ENCODE peak calls at places on chromosomes 12 and 14, in eight cellular contexts. B, D, A, Z, R, G, M and K are unnamed samples.

GRCh38 chr14:75978249-75978731 is 3.5 kb downstream of the TGFB3 start:
- DNase-seq in B (no peak), D (no peak), A (no peak), Z (no peak), R (no peak), G (no peak), M (no peak), K (peak)

GRCh38 chr12:106897082-106897481 is 58.6 kb upstream of the TMEM263 start:
- DNase-seq in B (no peak), D (peak), A (no peak), Z (no peak), R (peak), G (no peak), M (peak), K (no peak)

GRCh38 chr12:47939009-47939601 is 24.3 kb upstream of the TMEM106C start:
- DNase-seq in B (peak), D (no peak), A (no peak), Z (no peak), R (no peak), G (no peak), M (no peak), K (no peak)

GRCh38 chr14:38080696-38081095 is 127.0 kb upstream of the SSTR1 start:
- DNase-seq in B (no peak), D (no peak), A (no peak), Z (no peak), R (no peak), G (no peak), M (no peak), K (no peak)

GRCh38 chr12:131260251-131260905 is 306.7 kb downstream of the ADGRD1 start:
- DNase-seq in B (no peak), D (no peak), A (no peak), Z (no peak), R (no peak), G (no peak), M (no peak), K (no peak)

GRCh38 chr12:7241404-7242005 is 52.0 kb downstream of the PEX5 start:
- DNase-seq in B (no peak), D (peak), A (no peak), Z (no peak), R (no peak), G (no peak), M (no peak), K (no peak)

GRCh38 chr12:56601503-56601902 is 28.6 kb downstream of the BAZ2A start:
- DNase-seq in B (peak), D (peak), A (no peak), Z (no peak), R (peak), G (peak), M (peak), K (peak)

GRCh38 chr12:52356031-52356761 is 11.1 kb downstream of the KRT85 start:
- DNase-seq in B (no peak), D (no peak), A (no peak), Z (no peak), R (no peak), G (no peak), M (no peak), K (no peak)

GRCh38 chr14:72948481-72949138 is 22.3 kb downstream of the DCAF4 start:
- DNase-seq in B (peak), D (peak), A (peak), Z (peak), R (peak), G (peak), M (peak), K (peak)

GRCh38 chr14:97266653-97267052 is 469.5 kb downstream of the VRK1 start:
- DNase-seq in B (no peak), D (no peak), A (no peak), Z (no peak), R (no peak), G (peak), M (peak), K (no peak)

GRCh38 chr14:99132821-99133562 is 139.0 kb downstream of the BCL11B start:
- DNase-seq in B (no peak), D (no peak), A (no peak), Z (no peak), R (no peak), G (no peak), M (no peak), K (no peak)

GRCh38 chr12:111426341-111427185 is 20.8 kb downstream of the SH2B3 start:
- DNase-seq in B (no peak), D (no peak), A (no peak), Z (no peak), R (peak), G (no peak), M (no peak), K (no peak)

GRCh38 chr12:109951751-109952150 is 44.4 kb downstream of the GIT2 start:
- DNase-seq in B (peak), D (no peak), A (no peak), Z (no peak), R (no peak), G (no peak), M (no peak), K (no peak)

GRCh38 chr12:69999561-69999960 is 174.5 kb downstream of the MYRFL start:
- DNase-seq in B (no peak), D (no peak), A (no peak), Z (peak), R (no peak), G (no peak), M (no peak), K (peak)

GRCh38 chr14:68011629-68012028 is 192.1 kb downstream of the RAD51B start:
- DNase-seq in B (no peak), D (no peak), A (no peak), Z (no peak), R (peak), G (no peak), M (no peak), K (no peak)

GRCh38 chr12:28209782-28210181 is 19.5 kb downstream of the CCDC91 start:
- DNase-seq in B (no peak), D (no peak), A (no peak), Z (no peak), R (no peak), G (peak), M (peak), K (peak)

GRCh38 chr12:64679487-64679983 is 69.2 kb downstream of the RASSF3 start:
- DNase-seq in B (no peak), D (peak), A (no peak), Z (no peak), R (peak), G (no peak), M (peak), K (no peak)

GRCh38 chr12:124696689-124697476 is 129.5 kb upstream of the NCOR2 start:
- DNase-seq in B (no peak), D (no peak), A (no peak), Z (no peak), R (no peak), G (no peak), M (no peak), K (no peak)

GRCh38 chr12:26379777-26380467 is 184.5 kb downstream of the SSPN start:
- DNase-seq in B (no peak), D (no peak), A (no peak), Z (no peak), R (no peak), G (no peak), M (no peak), K (no peak)

GRCh38 chr14:90567191-90567590 is 170.4 kb downstream of the CALM1 start:
- DNase-seq in B (no peak), D (no peak), A (no peak), Z (no peak), R (no peak), G (no peak), M (no peak), K (no peak)

GRCh38 chr12:56271031-56271430 is 4.3 kb downstream of the COQ10A start:
- DNase-seq in B (no peak), D (peak), A (no peak), Z (no peak), R (peak), G (peak), M (peak), K (peak)

GRCh38 chr14:26412421-26412820 is 185.4 kb downstream of the NOVA1 start:
- DNase-seq in B (no peak), D (no peak), A (no peak), Z (no peak), R (no peak), G (no peak), M (no peak), K (no peak)

GRCh38 chr14:99663716-99664635 is 19.0 kb downstream of the HHIPL1 start:
- DNase-seq in B (peak), D (no peak), A (no peak), Z (no peak), R (no peak), G (peak), M (no peak), K (peak)

GRCh38 chr14:22099942-22100763 is 426.5 kb upstream of the OR4E1 start:
- DNase-seq in B (peak), D (peak), A (peak), Z (peak), R (peak), G (peak), M (peak), K (peak)

GRCh38 chr12:119780786-119781434 is 96.2 kb downstream of the CIT start:
- DNase-seq in B (peak), D (peak), A (peak), Z (no peak), R (peak), G (peak), M (peak), K (no peak)
- H3K4me2 ChIP-seq in B (no peak), D (no peak), A (no peak), Z (no peak), R (no peak), G (no peak), M (peak), K (peak)

GRCh38 chr14:65222434-65222833 is 120.1 kb upstream of the MAX start:
- DNase-seq in B (peak), D (peak), A (no peak), Z (peak), R (peak), G (peak), M (peak), K (peak)
- H3K4me2 ChIP-seq in B (no peak), D (no peak), A (no peak), Z (no peak), R (no peak), G (no peak), M (no peak), K (peak)

GRCh38 chr12:6204533-6205143 is 4.4 kb downstream of the CD9 start:
- DNase-seq in B (no peak), D (peak), A (no peak), Z (no peak), R (peak), G (no peak), M (no peak), K (peak)

GRCh38 chr12:6205144-6205539 is 4.9 kb downstream of the CD9 start:
- DNase-seq in B (peak), D (no peak), A (no peak), Z (no peak), R (peak), G (peak), M (no peak), K (no peak)

GRCh38 chr12:6205761-6206160 is 5.6 kb downstream of the CD9 start:
- DNase-seq in B (no peak), D (no peak), A (no peak), Z (no peak), R (no peak), G (no peak), M (no peak), K (no peak)

GRCh38 chr12:6207254-6207942 is 7.2 kb downstream of the CD9 start:
- DNase-seq in B (no peak), D (no peak), A (no peak), Z (no peak), R (no peak), G (no peak), M (no peak), K (no peak)

DNA sequence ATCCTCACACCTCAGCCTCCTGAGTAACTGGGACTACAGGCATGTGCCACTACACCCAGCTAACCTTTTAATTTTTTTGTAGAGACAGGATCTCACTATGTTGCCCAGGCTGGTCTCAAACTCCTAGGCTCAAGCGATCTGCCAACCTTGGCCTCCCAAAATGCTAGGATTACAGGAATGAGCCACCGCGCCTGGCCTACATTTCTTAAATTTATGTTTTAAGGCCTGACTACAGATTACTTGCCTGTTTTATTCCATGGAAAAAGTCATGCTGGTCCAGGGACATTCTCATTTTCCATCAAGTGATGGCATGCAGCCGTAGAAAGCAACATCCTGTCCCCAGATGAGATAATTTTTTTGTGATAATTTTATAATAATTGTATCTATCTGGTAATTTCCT is 6.1 kb downstream of the CD9 start:
- DNase-seq in B (no peak), D (no peak), A (no peak), Z (no peak), R (no peak), G (no peak), M (no peak), K (no peak)
- H3K4me2 ChIP-seq in B (no peak), D (no peak), A (no peak), Z (no peak), R (no peak), G (no peak), M (no peak), K (no peak)

DNA sequence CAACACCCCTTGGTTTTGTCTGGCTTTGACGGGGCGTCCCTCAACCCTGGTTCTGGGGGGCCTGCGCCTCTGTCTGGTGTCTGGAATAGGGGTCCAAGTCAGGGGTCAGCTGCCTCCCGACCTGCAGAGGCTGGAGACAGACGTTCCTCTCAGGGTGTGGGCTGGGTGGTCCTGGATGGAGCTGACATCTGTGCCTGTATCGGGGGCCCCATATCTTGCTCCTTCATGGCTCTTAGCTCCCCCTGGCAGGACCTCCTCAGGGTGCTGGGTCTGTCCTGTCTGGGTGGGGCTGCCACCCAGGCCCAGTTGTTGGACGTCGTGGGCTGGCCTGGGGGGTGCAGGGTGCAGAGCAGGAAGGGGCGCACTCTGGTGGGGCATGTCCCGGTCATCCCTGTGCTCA is 374.8 kb downstream of the TMEM121 start:
- DNase-seq in B (no peak), D (no peak), A (no peak), Z (no peak), R (no peak), G (no peak), M (no peak), K (no peak)
- H3K4me2 ChIP-seq in B (no peak), D (no peak), A (no peak), Z (no peak), R (no peak), G (no peak), M (no peak), K (no peak)

GRCh38 chr14:85584481-85584880 is 54.5 kb downstream of the FLRT2 start:
- DNase-seq in B (no peak), D (no peak), A (no peak), Z (no peak), R (no peak), G (no peak), M (no peak), K (no peak)
- H3K4me2 ChIP-seq in B (no peak), D (no peak), A (no peak), Z (no peak), R (no peak), G (no peak), M (no peak), K (no peak)

GRCh38 chr14:89225607-89226006 is 191.4 kb downstream of the FOXN3 start:
- DNase-seq in B (no peak), D (no peak), A (no peak), Z (no peak), R (no peak), G (no peak), M (no peak), K (no peak)

GRCh38 chr14:89217876-89218275 is 199.2 kb downstream of the FOXN3 start:
- DNase-seq in B (no peak), D (no peak), A (no peak), Z (no peak), R (no peak), G (no peak), M (no peak), K (no peak)

GRCh38 chr14:89219056-89219455 is 198.0 kb downstream of the FOXN3 start:
- DNase-seq in B (no peak), D (no peak), A (no peak), Z (no peak), R (no peak), G (no peak), M (no peak), K (no peak)

GRCh38 chr14:89215166-89215940 is 201.7 kb downstream of the FOXN3 start:
- DNase-seq in B (no peak), D (no peak), A (no peak), Z (no peak), R (no peak), G (no peak), M (no peak), K (no peak)

DNA sequence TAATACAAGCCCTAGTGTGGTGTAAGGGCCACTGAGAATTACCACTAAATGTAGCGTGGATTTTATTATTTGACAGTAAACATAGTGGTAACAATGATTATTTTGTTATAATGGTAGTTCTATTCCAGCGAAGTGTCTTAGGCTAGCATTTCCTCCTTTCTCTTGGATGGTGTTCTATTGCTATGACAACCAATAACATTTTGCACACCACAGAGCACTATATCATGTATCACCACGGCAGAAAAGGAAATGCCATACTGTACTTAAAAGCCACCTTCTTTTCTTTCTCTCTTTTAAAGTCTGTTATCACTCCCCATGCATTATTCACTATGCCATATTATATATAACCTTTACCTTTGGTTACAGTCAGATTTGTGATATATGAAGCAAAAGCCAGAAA is 195.9 kb downstream of the FOXN3 start:
- DNase-seq in B (no peak), D (no peak), A (no peak), Z (no peak), R (peak), G (no peak), M (peak), K (no peak)
- H3K4me2 ChIP-seq in B (no peak), D (no peak), A (no peak), Z (no peak), R (no peak), G (no peak), M (no peak), K (no peak)

GRCh38 chr14:77406086-77406485 is 17.2 kb downstream of the NOXRED1 start:
- DNase-seq in B (no peak), D (peak), A (no peak), Z (no peak), R (no peak), G (no peak), M (no peak), K (no peak)
- H3K4me2 ChIP-seq in B (no peak), D (no peak), A (no peak), Z (no peak), R (no peak), G (no peak), M (no peak), K (no peak)

GRCh38 chr12:118238888-118239287 is 103.0 kb downstream of the PEBP1 start:
- DNase-seq in B (no peak), D (no peak), A (no peak), Z (no peak), R (no peak), G (no peak), M (no peak), K (peak)
- H3K4me2 ChIP-seq in B (no peak), D (no peak), A (no peak), Z (no peak), R (no peak), G (no peak), M (no peak), K (peak)

GRCh38 chr14:44910826-44911225 is 50.9 kb downstream of the KLHL28 start:
- DNase-seq in B (no peak), D (no peak), A (no peak), Z (no peak), R (no peak), G (peak), M (no peak), K (no peak)

GRCh38 chr14:44912041-44912869 is 49.5 kb downstream of the KLHL28 start:
- DNase-seq in B (no peak), D (no peak), A (no peak), Z (no peak), R (no peak), G (peak), M (no peak), K (no peak)

DNA sequence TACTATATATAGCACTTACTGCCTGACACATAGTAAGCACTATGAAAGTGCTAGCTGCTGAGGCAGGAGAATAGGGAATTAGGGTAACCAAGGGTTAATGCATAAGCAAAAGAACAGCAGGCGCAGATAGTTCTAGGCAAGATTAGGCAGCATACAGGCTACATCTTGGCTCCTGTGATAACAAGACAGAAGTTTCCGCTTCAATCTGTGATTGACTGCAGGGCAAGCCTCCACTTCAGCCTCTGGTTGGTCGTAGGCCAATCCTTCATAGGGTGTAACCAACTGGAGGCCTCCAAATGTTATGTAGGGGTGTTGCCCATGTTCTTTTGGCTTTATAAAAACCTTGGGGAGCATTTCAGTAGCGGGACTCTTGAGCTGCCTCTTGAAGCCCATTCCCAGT is 46.9 kb downstream of the KLHL28 start:
- DNase-seq in B (peak), D (peak), A (no peak), Z (no peak), R (no peak), G (peak), M (peak), K (no peak)
- H3K4me2 ChIP-seq in B (no peak), D (no peak), A (no peak), Z (no peak), R (no peak), G (no peak), M (no peak), K (no peak)